ENCODE peak calls at places on chromosomes 2 and 18, in seven cellular contexts. One of them, this sample, is unnamed.

GRCh38 chr2:55242617-55243016 is 10.1 kb downstream of the RPS27A start:
- DNase-seq in breast epithelium: no peak
- DNase-seq in H9: no peak
- DNase-seq in MCF 10A: no peak
- DNase-seq in spleen: no peak
- DNase-seq in HL-60: no peak
- DNase-seq in cardiac muscle cell: no peak
- DNase-seq in this sample: no peak

GRCh38 chr2:200795044-200795443 is 16.7 kb upstream of the BZW1 start:
- DNase-seq in breast epithelium: no peak
- DNase-seq in H9: peak; percentile 44
- DNase-seq in MCF 10A: peak; percentile 77
- DNase-seq in spleen: no peak
- DNase-seq in HL-60: peak; percentile 23
- DNase-seq in cardiac muscle cell: peak; percentile 65
- DNase-seq in this sample: no peak

GRCh38 chr2:226799211-226799975 is at the start of gene IRS1:
- DNase-seq in breast epithelium: peak; percentile 54
- DNase-seq in H9: peak; percentile 78
- DNase-seq in MCF 10A: peak; percentile 55
- DNase-seq in spleen: peak; percentile 90
- DNase-seq in HL-60: peak; percentile 48
- DNase-seq in cardiac muscle cell: peak; percentile 92
- DNase-seq in this sample: peak; percentile 84

GRCh38 chr2:46065152-46065551 is 232.1 kb upstream of the EPAS1 start:
- DNase-seq in breast epithelium: no peak
- DNase-seq in H9: no peak
- DNase-seq in MCF 10A: no peak
- DNase-seq in spleen: no peak
- DNase-seq in HL-60: no peak
- DNase-seq in cardiac muscle cell: peak; percentile 93
- DNase-seq in this sample: no peak

GRCh38 chr2:27369471-27370025 is 590 bp downstream of the EIF2B4 start:
- DNase-seq in breast epithelium: peak; percentile 52
- DNase-seq in H9: peak; percentile 78
- DNase-seq in MCF 10A: peak; percentile 64
- DNase-seq in spleen: no peak
- DNase-seq in HL-60: peak; percentile 54
- DNase-seq in cardiac muscle cell: peak; percentile 73
- DNase-seq in this sample: no peak

GRCh38 chr18:5709476-5710095 is 165.8 kb upstream of the EPB41L3 start:
- DNase-seq in breast epithelium: no peak
- DNase-seq in H9: no peak
- DNase-seq in MCF 10A: no peak
- DNase-seq in spleen: no peak
- DNase-seq in HL-60: peak; percentile 58
- DNase-seq in cardiac muscle cell: no peak
- DNase-seq in this sample: no peak

GRCh38 chr18:25467226-25468065 is 115.5 kb upstream of the ZNF521 start:
- DNase-seq in breast epithelium: peak; percentile 69
- DNase-seq in H9: no peak
- DNase-seq in MCF 10A: peak; percentile 35
- DNase-seq in spleen: peak; percentile 75
- DNase-seq in HL-60: no peak
- DNase-seq in cardiac muscle cell: no peak
- DNase-seq in this sample: no peak

GRCh38 chr2:120218181-120218580 is 5.0 kb downstream of the TMEM185B start:
- DNase-seq in breast epithelium: no peak
- DNase-seq in H9: no peak
- DNase-seq in MCF 10A: no peak
- DNase-seq in spleen: peak; percentile 66
- DNase-seq in HL-60: no peak
- DNase-seq in cardiac muscle cell: no peak
- DNase-seq in this sample: no peak

GRCh38 chr2:3447789-3448317 is 68.4 kb downstream of the TRAPPC12 start:
- DNase-seq in breast epithelium: no peak
- DNase-seq in H9: no peak
- DNase-seq in MCF 10A: no peak
- DNase-seq in spleen: no peak
- DNase-seq in HL-60: no peak
- DNase-seq in cardiac muscle cell: peak; percentile 27
- DNase-seq in this sample: no peak

GRCh38 chr2:55296393-55296792 is 27.4 kb upstream of the MTIF2 start:
- DNase-seq in breast epithelium: no peak
- DNase-seq in H9: no peak
- DNase-seq in MCF 10A: no peak
- DNase-seq in spleen: no peak
- DNase-seq in HL-60: no peak
- DNase-seq in cardiac muscle cell: no peak
- DNase-seq in this sample: no peak

GRCh38 chr2:85760371-85760770 is 6.6 kb downstream of the ATOH8 start:
- DNase-seq in breast epithelium: no peak
- DNase-seq in H9: no peak
- DNase-seq in MCF 10A: no peak
- DNase-seq in spleen: no peak
- DNase-seq in HL-60: no peak
- DNase-seq in cardiac muscle cell: peak; percentile 65
- DNase-seq in this sample: no peak

GRCh38 chr18:43931439-43931838 is 654.1 kb upstream of the SYT4 start:
- DNase-seq in breast epithelium: no peak
- DNase-seq in H9: no peak
- DNase-seq in MCF 10A: no peak
- DNase-seq in spleen: no peak
- DNase-seq in HL-60: no peak
- DNase-seq in cardiac muscle cell: no peak
- DNase-seq in this sample: no peak

GRCh38 chr18:30970201-30970816 is 72.2 kb downstream of the DSC3 start:
- DNase-seq in breast epithelium: no peak
- DNase-seq in H9: no peak
- DNase-seq in MCF 10A: peak; percentile 75
- DNase-seq in spleen: no peak
- DNase-seq in HL-60: no peak
- DNase-seq in cardiac muscle cell: peak; percentile 54
- DNase-seq in this sample: no peak

GRCh38 chr2:215839816-215840215 is 173.5 kb downstream of the MREG start:
- DNase-seq in breast epithelium: no peak
- DNase-seq in H9: peak; percentile 36
- DNase-seq in MCF 10A: no peak
- DNase-seq in spleen: peak; percentile 45
- DNase-seq in HL-60: no peak
- DNase-seq in cardiac muscle cell: no peak
- DNase-seq in this sample: no peak

GRCh38 chr2:144014108-144014507 is 505.8 kb downstream of the ZEB2 start:
- DNase-seq in breast epithelium: no peak
- DNase-seq in H9: no peak
- DNase-seq in MCF 10A: no peak
- DNase-seq in spleen: no peak
- DNase-seq in HL-60: no peak
- DNase-seq in cardiac muscle cell: peak; percentile 9
- DNase-seq in this sample: no peak

GRCh38 chr2:204268458-204268857 is 276.8 kb upstream of the PARD3B start:
- DNase-seq in breast epithelium: no peak
- DNase-seq in H9: no peak
- DNase-seq in MCF 10A: no peak
- DNase-seq in spleen: no peak
- DNase-seq in HL-60: no peak
- DNase-seq in cardiac muscle cell: no peak
- DNase-seq in this sample: no peak
- TF ChIP-seq CTCF in breast epithelium: no peak
- TF ChIP-seq CTCF in H9: peak; percentile 42
- TF ChIP-seq CTCF in MCF 10A: no peak
- TF ChIP-seq CTCF in spleen: no peak
- TF ChIP-seq CTCF in HL-60: no peak
- TF ChIP-seq CTCF in cardiac muscle cell: no peak
- TF ChIP-seq CTCF in this sample: no peak

GRCh38 chr2:128466377-128467175 is 147.9 kb upstream of the HS6ST1 start:
- DNase-seq in breast epithelium: peak; percentile 82
- DNase-seq in H9: peak; percentile 13
- DNase-seq in MCF 10A: peak; percentile 8
- DNase-seq in spleen: no peak
- DNase-seq in HL-60: no peak
- DNase-seq in cardiac muscle cell: no peak
- DNase-seq in this sample: no peak

GRCh38 chr2:128468186-128468585 is 149.5 kb upstream of the HS6ST1 start:
- DNase-seq in breast epithelium: no peak
- DNase-seq in H9: no peak
- DNase-seq in MCF 10A: no peak
- DNase-seq in spleen: no peak
- DNase-seq in HL-60: no peak
- DNase-seq in cardiac muscle cell: no peak
- DNase-seq in this sample: no peak

GRCh38 chr2:128469875-128470274 is 151.2 kb upstream of the HS6ST1 start:
- DNase-seq in breast epithelium: no peak
- DNase-seq in H9: no peak
- DNase-seq in MCF 10A: no peak
- DNase-seq in spleen: no peak
- DNase-seq in HL-60: no peak
- DNase-seq in cardiac muscle cell: no peak
- DNase-seq in this sample: no peak

GRCh38 chr2:128467321-128467901 is 148.7 kb upstream of the HS6ST1 start:
- DNase-seq in breast epithelium: no peak
- DNase-seq in H9: peak; percentile 13
- DNase-seq in MCF 10A: no peak
- DNase-seq in spleen: no peak
- DNase-seq in HL-60: no peak
- DNase-seq in cardiac muscle cell: no peak
- DNase-seq in this sample: no peak

DNA sequence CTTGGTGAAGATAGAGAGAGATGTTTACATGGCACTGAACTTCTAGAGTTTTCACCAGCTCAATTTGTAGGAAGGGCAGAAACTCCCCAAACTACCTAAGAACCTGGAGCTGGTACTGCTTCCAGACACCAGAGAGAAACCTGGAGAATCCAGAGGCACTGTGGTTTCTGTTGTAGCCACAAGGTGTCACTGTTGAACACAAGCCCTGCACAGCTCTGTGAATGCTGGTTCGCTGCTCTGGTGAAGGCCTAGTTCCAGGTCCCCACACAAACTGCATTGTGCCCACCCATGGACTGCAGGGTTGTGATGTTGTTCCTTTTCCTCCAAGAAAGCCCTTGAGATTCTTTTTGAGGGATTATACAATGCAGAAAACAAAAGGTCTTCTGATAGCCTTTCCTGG is 150.5 kb upstream of the HS6ST1 start:
- DNase-seq in breast epithelium: no peak
- DNase-seq in H9: peak; percentile 40
- DNase-seq in MCF 10A: no peak
- DNase-seq in spleen: no peak
- DNase-seq in HL-60: peak; percentile 49
- DNase-seq in cardiac muscle cell: no peak
- DNase-seq in this sample: peak; percentile 13
- TF ChIP-seq CTCF in breast epithelium: no peak
- TF ChIP-seq CTCF in H9: peak; percentile 75
- TF ChIP-seq CTCF in MCF 10A: peak; percentile 15
- TF ChIP-seq CTCF in spleen: no peak
- TF ChIP-seq CTCF in HL-60: peak; percentile 46
- TF ChIP-seq CTCF in cardiac muscle cell: peak; percentile 37
- TF ChIP-seq CTCF in this sample: peak; percentile 23

GRCh38 chr18:9810994-9811393 is 74.8 kb upstream of the TXNDC2 start:
- DNase-seq in breast epithelium: no peak
- DNase-seq in H9: no peak
- DNase-seq in MCF 10A: no peak
- DNase-seq in spleen: no peak
- DNase-seq in HL-60: no peak
- DNase-seq in cardiac muscle cell: no peak
- DNase-seq in this sample: no peak
- TF ChIP-seq CTCF in breast epithelium: no peak
- TF ChIP-seq CTCF in H9: peak; percentile 54
- TF ChIP-seq CTCF in MCF 10A: no peak
- TF ChIP-seq CTCF in spleen: no peak
- TF ChIP-seq CTCF in HL-60: no peak
- TF ChIP-seq CTCF in cardiac muscle cell: no peak
- TF ChIP-seq CTCF in this sample: no peak

DNA sequence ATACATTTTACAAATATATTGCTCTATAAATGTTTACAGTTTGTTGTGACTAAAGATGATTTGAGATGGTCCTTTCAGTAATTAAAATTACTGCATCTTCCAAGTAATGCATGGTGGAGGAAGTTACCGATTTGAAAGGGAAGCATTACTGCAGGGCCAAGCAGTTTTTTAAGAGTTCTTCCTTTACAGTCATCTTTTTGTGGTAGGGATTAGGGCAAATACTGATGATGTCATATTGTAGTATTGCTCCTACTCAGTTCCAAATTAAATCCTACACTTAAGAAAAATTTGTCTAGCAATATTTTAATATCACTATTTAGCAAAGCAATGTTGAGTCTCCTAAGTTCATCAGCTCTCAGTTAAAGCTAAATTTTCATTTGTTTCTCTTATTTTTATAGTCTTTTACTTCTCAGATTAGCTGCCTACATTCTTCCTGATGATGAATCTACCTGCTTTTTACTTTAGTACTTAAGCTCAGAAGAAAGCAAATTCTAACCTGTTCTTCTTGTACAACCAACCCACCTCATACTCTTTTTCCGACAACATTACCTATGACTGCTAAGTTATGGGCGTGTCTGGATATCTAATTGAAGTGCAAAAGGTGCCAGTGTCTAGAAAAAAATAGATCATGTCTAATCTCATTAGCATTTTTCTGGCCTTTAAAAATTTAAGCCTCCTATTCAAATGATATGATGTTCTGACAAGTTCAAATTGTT is 1.7 kb upstream of the RGPD4 start:
- DNase-seq in breast epithelium: no peak
- DNase-seq in H9: no peak
- DNase-seq in MCF 10A: no peak
- DNase-seq in spleen: no peak
- DNase-seq in HL-60: no peak
- DNase-seq in cardiac muscle cell: no peak
- DNase-seq in this sample: no peak
- TF ChIP-seq CTCF in breast epithelium: no peak
- TF ChIP-seq CTCF in H9: no peak
- TF ChIP-seq CTCF in MCF 10A: no peak
- TF ChIP-seq CTCF in spleen: no peak
- TF ChIP-seq CTCF in HL-60: no peak
- TF ChIP-seq CTCF in cardiac muscle cell: no peak
- TF ChIP-seq CTCF in this sample: no peak

DNA sequence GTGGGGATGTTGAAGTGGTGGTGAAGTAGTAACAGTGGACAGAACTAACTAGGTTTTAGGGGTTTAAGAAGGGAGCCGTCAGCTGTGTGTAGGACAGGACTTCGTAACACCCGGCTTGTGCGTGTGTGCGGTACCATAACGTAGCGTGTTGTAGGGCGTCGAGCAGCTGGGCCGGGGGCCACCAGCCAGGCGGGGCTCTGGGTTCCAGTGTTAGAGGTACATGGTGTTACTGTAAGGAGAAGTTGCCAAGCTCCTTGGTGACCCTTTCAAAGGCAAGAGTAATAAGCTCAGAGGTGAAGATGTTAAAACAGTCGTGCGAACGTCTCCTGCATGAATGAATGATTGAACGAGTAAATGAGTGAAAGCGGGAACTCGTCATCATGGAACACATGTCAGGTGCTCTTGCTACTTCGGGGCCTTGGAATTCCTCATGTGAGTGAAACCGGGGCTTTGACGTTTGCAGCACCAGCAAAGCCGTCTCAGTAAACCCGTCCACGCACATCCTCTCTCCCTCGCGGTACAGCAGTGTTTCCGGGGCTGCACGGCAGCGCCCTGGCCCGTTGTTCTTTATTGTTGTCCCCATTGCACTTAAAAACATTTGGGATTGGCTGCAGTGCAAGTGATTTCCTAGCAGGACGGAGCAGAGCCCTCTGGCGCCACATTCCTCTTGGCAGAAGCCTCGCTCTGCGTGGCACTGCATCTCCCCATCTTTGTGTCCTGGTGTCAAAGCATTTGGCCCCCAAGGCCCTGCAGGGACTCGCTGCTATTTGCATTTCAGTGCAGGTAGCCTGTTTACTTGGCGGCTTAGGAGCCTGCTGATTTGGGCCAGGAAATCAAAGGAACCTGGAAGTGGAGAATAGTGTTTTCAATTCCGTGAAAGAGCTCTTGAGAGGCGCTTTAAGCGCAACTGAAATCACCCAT is 115.0 kb downstream of the GBX2 start:
- DNase-seq in breast epithelium: no peak
- DNase-seq in H9: peak; percentile 81
- DNase-seq in MCF 10A: no peak
- DNase-seq in spleen: no peak
- DNase-seq in HL-60: no peak
- DNase-seq in cardiac muscle cell: no peak
- DNase-seq in this sample: no peak
- TF ChIP-seq CTCF in breast epithelium: no peak
- TF ChIP-seq CTCF in H9: peak; percentile 29
- TF ChIP-seq CTCF in MCF 10A: no peak
- TF ChIP-seq CTCF in spleen: no peak
- TF ChIP-seq CTCF in HL-60: no peak
- TF ChIP-seq CTCF in cardiac muscle cell: no peak
- TF ChIP-seq CTCF in this sample: no peak